ENCODE peak calls at places on chromosomes 1 and 21, in four cellular contexts. M is BE2C; E is IMR-90; V is CD8-positive, alpha-beta memory T cell. R is an unnamed sample. For H3K4me1 and H3K27me3, the result is how much of the 10 kb centered on the place peaks cover.

GRCh38 chr1:112446411-112446810 is 50.4 kb downstream of the CTTNBP2NL start:
- DNase-seq in M (no peak), E (peak), V (no peak), R (no peak)

GRCh38 chr1:56255516-56256181 is 323.7 kb downstream of the PLPP3 start:
- DNase-seq in M (no peak), E (peak), V (no peak), R (no peak)

GRCh38 chr1:10451286-10451685 is 1.5 kb downstream of the CORT start:
- DNase-seq in M (no peak), E (peak), V (no peak), R (no peak)

GRCh38 chr1:176801553-176802020 is 338.6 kb downstream of the PAPPA2 start:
- DNase-seq in M (no peak), E (no peak), V (no peak), R (no peak)

GRCh38 chr1:203525685-203526084 is 31.7 kb downstream of the OPTC start:
- DNase-seq in M (no peak), E (no peak), V (no peak), R (no peak)

GRCh38 chr1:78491311-78492071 is 717 bp downstream of the PTGFR start:
- DNase-seq in M (peak), E (peak), V (no peak), R (no peak)

GRCh38 chr1:94698759-94699502 is 121.2 kb upstream of the SLC44A3 start:
- DNase-seq in M (no peak), E (peak), V (no peak), R (no peak)

GRCh38 chr1:54152696-54153095 is at the start of gene CDCP2:
- DNase-seq in M (no peak), E (no peak), V (no peak), R (no peak)

GRCh38 chr1:220990417-220991337 is 111.4 kb downstream of the HLX start:
- DNase-seq in M (peak), E (peak), V (no peak), R (no peak)

GRCh38 chr1:236176337-236177336 is 34.3 kb downstream of the GPR137B start:
- DNase-seq in M (no peak), E (peak), V (no peak), R (no peak)

GRCh38 chr1:167060141-167061072 is 29.8 kb downstream of the GPA33 start:
- DNase-seq in M (no peak), E (no peak), V (no peak), R (no peak)

GRCh38 chr1:81437649-81438048 is 363.1 kb upstream of the ADGRL2 start:
- DNase-seq in M (no peak), E (no peak), V (no peak), R (no peak)
- H3K4me3 ChIP-seq in M (no peak), E (no peak), V (no peak), R (no peak)

DNA sequence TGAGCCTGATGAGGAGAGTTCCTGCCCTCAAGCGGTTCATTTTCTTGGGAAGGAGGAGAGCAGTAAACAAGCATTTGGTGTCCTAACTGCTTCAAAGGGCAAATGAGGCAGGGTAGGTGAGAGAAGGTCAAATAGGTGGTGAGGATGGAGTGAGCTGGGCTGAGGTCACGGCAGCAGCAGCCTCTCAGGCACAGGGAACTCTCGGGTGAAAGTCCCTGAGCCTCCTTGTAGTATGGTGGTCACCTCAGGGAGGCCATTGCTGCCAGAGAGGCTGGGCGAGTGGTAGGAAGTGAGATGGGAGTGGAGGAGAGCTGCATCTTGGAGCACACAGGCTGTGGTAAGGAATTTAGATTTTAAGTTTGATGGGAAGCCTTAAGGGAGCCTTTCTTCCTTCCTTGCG is 4.0 kb downstream of the ADARB1 start:
- DNase-seq in M (no peak), E (no peak), V (no peak), R (no peak)
- H3K4me1 ChIP-seq in M (under half), E (under half), V (half or more), R (half or more)

DNA sequence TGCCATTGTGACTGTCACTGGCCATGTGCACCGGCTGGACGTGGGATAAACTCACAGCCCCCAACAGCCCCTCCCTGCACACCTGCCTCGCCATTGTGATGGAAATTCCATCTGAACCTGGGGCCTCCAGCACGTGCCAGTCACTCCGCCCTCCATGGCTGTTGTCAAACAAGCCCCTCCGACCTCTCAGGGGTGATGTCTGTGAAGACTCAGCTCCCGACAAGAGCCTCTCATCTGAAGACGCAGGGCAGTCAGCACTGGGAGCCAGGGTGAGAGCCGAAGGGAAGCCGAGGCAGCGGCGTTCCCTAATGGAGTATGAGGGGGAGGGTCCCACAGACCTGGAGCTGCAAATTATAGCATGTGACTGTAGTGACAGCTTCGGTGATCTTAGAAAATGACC is 1.4 kb upstream of the KRTAP10-2 start:
- DNase-seq in M (no peak), E (no peak), V (no peak), R (no peak)
- H3K27me3 ChIP-seq in M (half or more), E (under half), V (under half), R (under half)

DNA sequence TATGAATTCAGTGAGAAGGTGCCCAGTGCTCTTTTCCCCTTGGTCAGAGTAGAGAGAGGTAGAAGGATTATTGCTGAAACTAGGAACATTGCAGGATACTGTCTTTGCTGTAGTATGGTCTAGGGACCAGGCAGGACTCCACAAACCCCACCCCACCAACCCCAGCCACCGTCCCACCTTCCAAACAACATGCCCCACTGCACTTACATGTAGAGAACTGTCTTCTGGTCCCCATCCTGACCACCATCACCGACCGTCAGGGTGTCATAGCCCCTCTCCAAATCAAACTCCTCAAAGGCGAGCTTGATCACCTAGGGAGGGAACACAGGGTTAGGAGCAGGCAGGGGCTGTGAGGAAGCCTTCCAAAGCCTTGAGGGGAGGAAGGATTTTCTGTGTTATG is 71.7 kb upstream of the HMGB4 start:
- DNase-seq in M (no peak), E (no peak), V (no peak), R (no peak)
- H3K4me3 ChIP-seq in M (no peak), E (no peak), V (no peak), R (no peak)

DNA sequence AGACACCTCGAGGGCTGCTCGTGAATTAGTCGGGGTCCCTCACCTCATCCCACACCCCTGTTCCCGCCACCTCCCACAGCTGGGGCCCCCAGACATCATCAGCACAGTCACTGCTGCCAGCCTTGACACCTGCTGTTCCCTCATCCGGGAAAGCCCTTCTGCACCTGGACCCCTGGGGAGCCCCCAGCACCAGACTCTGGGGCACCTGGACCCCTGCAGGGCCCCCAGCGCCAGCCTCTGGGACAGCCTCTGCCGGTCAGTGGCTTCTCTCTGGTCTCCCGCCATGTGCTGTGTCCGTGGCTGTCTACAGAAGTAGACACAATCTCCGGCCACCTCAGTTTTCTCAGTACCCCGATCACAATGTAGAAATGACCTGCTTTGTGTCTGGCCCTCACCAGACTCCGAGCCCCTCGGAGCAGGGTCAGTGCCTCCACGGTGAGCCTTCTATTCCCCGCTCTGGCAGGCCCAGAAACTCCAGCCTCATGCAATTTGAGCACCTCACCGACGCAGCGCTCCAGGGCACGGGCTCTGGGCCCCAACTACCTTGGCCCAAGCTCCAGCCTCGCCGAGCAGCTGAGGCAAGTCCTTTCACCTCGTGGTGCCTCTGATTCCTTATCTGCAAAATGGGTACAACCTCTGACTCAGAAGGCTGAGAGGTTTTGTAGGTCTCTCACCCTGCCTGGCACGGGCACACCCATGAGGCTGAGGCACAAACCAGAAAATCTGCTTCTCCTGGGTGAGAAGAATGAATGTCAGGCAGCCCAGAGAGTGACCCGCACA is 84.7 kb downstream of the RIPK4 start:
- DNase-seq in M (no peak), E (no peak), V (no peak), R (no peak)
- H3K4me1 ChIP-seq in M (under half), E (under half), V (under half), R (under half)

DNA sequence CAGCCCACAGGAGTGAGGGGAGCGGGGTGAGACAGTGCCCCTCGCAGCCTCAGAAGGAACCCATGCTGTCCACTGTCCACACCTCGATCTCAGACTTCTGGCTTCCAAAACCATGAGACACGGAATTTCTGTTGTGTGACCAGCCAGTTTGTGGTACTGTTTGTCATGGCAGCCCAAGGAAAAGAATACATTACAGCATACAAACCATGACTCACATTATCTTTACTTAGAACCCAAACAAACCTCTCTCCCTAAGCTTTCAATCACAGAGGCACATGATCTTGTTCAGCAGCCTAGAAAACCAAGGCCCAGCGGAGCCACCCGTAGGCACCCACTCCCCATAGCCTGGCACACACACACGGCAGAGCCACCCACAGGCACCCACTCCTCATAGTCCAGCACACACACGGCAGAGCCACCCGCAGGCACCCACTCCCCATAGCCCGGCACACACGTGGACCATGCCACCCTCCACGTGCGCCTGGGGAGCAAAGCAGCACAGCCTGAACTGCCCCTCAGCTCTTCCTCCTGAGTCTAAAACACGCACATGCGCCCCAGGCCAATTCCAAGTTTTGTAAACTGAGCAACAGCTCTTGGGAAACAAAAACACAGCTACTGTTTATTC is 458 bp upstream of the KRTAP10-4 start:
- DNase-seq in M (no peak), E (peak), V (no peak), R (no peak)
- H3K27me3 ChIP-seq in M (under half), E (under half), V (under half), R (under half)

GRCh38 chr1:162691999-162692575 is 59.8 kb downstream of the DDR2 start:
- DNase-seq in M (no peak), E (no peak), V (no peak), R (no peak)
- H3K4me3 ChIP-seq in M (no peak), E (no peak), V (no peak), R (no peak)

GRCh38 chr21:37393030-37393429 is 26.5 kb downstream of the DYRK1A start:
- DNase-seq in M (no peak), E (no peak), V (no peak), R (no peak)
- H3K4me1 ChIP-seq in M (under half), E (under half), V (half or more), R (half or more)